ENCODE peak calls at places on chromosomes 4 and X, in five cellular contexts. One of them, this sample, is unnamed.

GRCh38 chr4:85544751-85545150 is 69.8 kb downstream of the ARHGAP24 start:
- DNase-seq in stimulated activated CD4-positive, alpha-beta T cell treated with anti-CD3 and anti-CD28 coated beads, Interleukin-2, amount 100 ng/mL, for 48 hours: no peak
- DNase-seq in HCT116: no peak
- DNase-seq in WTC11: no peak
- DNase-seq in midbrain: no peak
- DNase-seq in this sample: no peak

GRCh38 chr4:88097301-88097700 is 61.1 kb downstream of the ABCG2 start:
- DNase-seq in stimulated activated CD4-positive, alpha-beta T cell treated with anti-CD3 and anti-CD28 coated beads, Interleukin-2, amount 100 ng/mL, for 48 hours: no peak
- DNase-seq in HCT116: no peak
- DNase-seq in WTC11: no peak
- DNase-seq in midbrain: no peak
- DNase-seq in this sample: no peak

GRCh38 chrX:22365460-22365859 is 92.7 kb downstream of the CBLL2 start:
- DNase-seq in stimulated activated CD4-positive, alpha-beta T cell treated with anti-CD3 and anti-CD28 coated beads, Interleukin-2, amount 100 ng/mL, for 48 hours: no peak
- DNase-seq in HCT116: peak
- DNase-seq in WTC11: no peak
- DNase-seq in midbrain: no peak
- DNase-seq in this sample: no peak

GRCh38 chrX:38335382-38335781 is 8.1 kb upstream of the RPGR start:
- DNase-seq in stimulated activated CD4-positive, alpha-beta T cell treated with anti-CD3 and anti-CD28 coated beads, Interleukin-2, amount 100 ng/mL, for 48 hours: no peak
- DNase-seq in HCT116: no peak
- DNase-seq in WTC11: no peak
- DNase-seq in midbrain: peak
- DNase-seq in this sample: no peak

GRCh38 chrX:31314921-31315320 is 243.1 kb upstream of the FTHL17 start:
- DNase-seq in stimulated activated CD4-positive, alpha-beta T cell treated with anti-CD3 and anti-CD28 coated beads, Interleukin-2, amount 100 ng/mL, for 48 hours: no peak
- DNase-seq in HCT116: no peak
- DNase-seq in WTC11: no peak
- DNase-seq in midbrain: no peak
- DNase-seq in this sample: no peak

GRCh38 chrX:153831435-153832150 is 1.2 kb upstream of the PDZD4 start:
- DNase-seq in stimulated activated CD4-positive, alpha-beta T cell treated with anti-CD3 and anti-CD28 coated beads, Interleukin-2, amount 100 ng/mL, for 48 hours: no peak
- DNase-seq in HCT116: no peak
- DNase-seq in WTC11: no peak
- DNase-seq in midbrain: no peak
- DNase-seq in this sample: no peak

GRCh38 chrX:30183554-30183953 is 31.8 kb upstream of the MAGEB2 start:
- DNase-seq in stimulated activated CD4-positive, alpha-beta T cell treated with anti-CD3 and anti-CD28 coated beads, Interleukin-2, amount 100 ng/mL, for 48 hours: no peak
- DNase-seq in HCT116: no peak
- DNase-seq in WTC11: no peak
- DNase-seq in midbrain: no peak
- DNase-seq in this sample: no peak

GRCh38 chr4:836781-837301 is 10.9 kb upstream of the CPLX1 start:
- DNase-seq in stimulated activated CD4-positive, alpha-beta T cell treated with anti-CD3 and anti-CD28 coated beads, Interleukin-2, amount 100 ng/mL, for 48 hours: no peak
- DNase-seq in HCT116: no peak
- DNase-seq in WTC11: no peak
- DNase-seq in midbrain: no peak
- DNase-seq in this sample: no peak

GRCh38 chrX:133418588-133418987 is 3.3 kb upstream of the GPC4 start:
- DNase-seq in stimulated activated CD4-positive, alpha-beta T cell treated with anti-CD3 and anti-CD28 coated beads, Interleukin-2, amount 100 ng/mL, for 48 hours: no peak
- DNase-seq in HCT116: no peak
- DNase-seq in WTC11: no peak
- DNase-seq in midbrain: no peak
- DNase-seq in this sample: no peak

GRCh38 chr4:72977936-72978485 is 91.5 kb downstream of the COX18 start:
- DNase-seq in stimulated activated CD4-positive, alpha-beta T cell treated with anti-CD3 and anti-CD28 coated beads, Interleukin-2, amount 100 ng/mL, for 48 hours: no peak
- DNase-seq in HCT116: no peak
- DNase-seq in WTC11: no peak
- DNase-seq in midbrain: no peak
- DNase-seq in this sample: no peak

GRCh38 chrX:71606536-71607216 is 11.6 kb downstream of the CXCR3 start:
- DNase-seq in stimulated activated CD4-positive, alpha-beta T cell treated with anti-CD3 and anti-CD28 coated beads, Interleukin-2, amount 100 ng/mL, for 48 hours: no peak
- DNase-seq in HCT116: no peak
- DNase-seq in WTC11: no peak
- DNase-seq in midbrain: no peak
- DNase-seq in this sample: peak

GRCh38 chr4:159106636-159107035 is 3.8 kb downstream of the RAPGEF2 start:
- DNase-seq in stimulated activated CD4-positive, alpha-beta T cell treated with anti-CD3 and anti-CD28 coated beads, Interleukin-2, amount 100 ng/mL, for 48 hours: no peak
- DNase-seq in HCT116: no peak
- DNase-seq in WTC11: no peak
- DNase-seq in midbrain: no peak
- DNase-seq in this sample: no peak

GRCh38 chr4:140260227-140260626 is 106.2 kb upstream of the MAML3 start:
- DNase-seq in stimulated activated CD4-positive, alpha-beta T cell treated with anti-CD3 and anti-CD28 coated beads, Interleukin-2, amount 100 ng/mL, for 48 hours: no peak
- DNase-seq in HCT116: peak
- DNase-seq in WTC11: no peak
- DNase-seq in midbrain: no peak
- DNase-seq in this sample: no peak

GRCh38 chr4:149292422-149293055 is 523.1 kb downstream of the IQCM start:
- DNase-seq in stimulated activated CD4-positive, alpha-beta T cell treated with anti-CD3 and anti-CD28 coated beads, Interleukin-2, amount 100 ng/mL, for 48 hours: no peak
- DNase-seq in HCT116: no peak
- DNase-seq in WTC11: no peak
- DNase-seq in midbrain: no peak
- DNase-seq in this sample: no peak

GRCh38 chr4:119207051-119207450 is 5.5 kb upstream of the USP53 start:
- DNase-seq in stimulated activated CD4-positive, alpha-beta T cell treated with anti-CD3 and anti-CD28 coated beads, Interleukin-2, amount 100 ng/mL, for 48 hours: no peak
- DNase-seq in HCT116: no peak
- DNase-seq in WTC11: no peak
- DNase-seq in midbrain: no peak
- DNase-seq in this sample: no peak

GRCh38 chr4:41935652-41936021 is 408 bp downstream of the TMEM33 start:
- DNase-seq in stimulated activated CD4-positive, alpha-beta T cell treated with anti-CD3 and anti-CD28 coated beads, Interleukin-2, amount 100 ng/mL, for 48 hours: no peak
- DNase-seq in HCT116: peak
- DNase-seq in WTC11: no peak
- DNase-seq in midbrain: no peak
- DNase-seq in this sample: peak

GRCh38 chr4:77021614-77022089 is 54.1 kb downstream of the CCNI start:
- DNase-seq in stimulated activated CD4-positive, alpha-beta T cell treated with anti-CD3 and anti-CD28 coated beads, Interleukin-2, amount 100 ng/mL, for 48 hours: no peak
- DNase-seq in HCT116: no peak
- DNase-seq in WTC11: no peak
- DNase-seq in midbrain: no peak
- DNase-seq in this sample: no peak

GRCh38 chrX:11781734-11782370 is 23.8 kb downstream of the MSL3 start:
- DNase-seq in stimulated activated CD4-positive, alpha-beta T cell treated with anti-CD3 and anti-CD28 coated beads, Interleukin-2, amount 100 ng/mL, for 48 hours: no peak
- DNase-seq in HCT116: no peak
- DNase-seq in WTC11: peak
- DNase-seq in midbrain: no peak
- DNase-seq in this sample: no peak

GRCh38 chrX:55486736-55487135 is 2.9 kb downstream of the USP51 start:
- DNase-seq in stimulated activated CD4-positive, alpha-beta T cell treated with anti-CD3 and anti-CD28 coated beads, Interleukin-2, amount 100 ng/mL, for 48 hours: no peak
- DNase-seq in HCT116: no peak
- DNase-seq in WTC11: no peak
- DNase-seq in midbrain: peak
- DNase-seq in this sample: no peak

GRCh38 chr4:112379306-112379705 is 82.1 kb downstream of the ALPK1 start:
- DNase-seq in stimulated activated CD4-positive, alpha-beta T cell treated with anti-CD3 and anti-CD28 coated beads, Interleukin-2, amount 100 ng/mL, for 48 hours: no peak
- DNase-seq in HCT116: no peak
- DNase-seq in WTC11: peak
- DNase-seq in midbrain: no peak
- DNase-seq in this sample: no peak

GRCh38 chrX:147859666-147860065 is 52.1 kb upstream of the FMR1 start:
- DNase-seq in stimulated activated CD4-positive, alpha-beta T cell treated with anti-CD3 and anti-CD28 coated beads, Interleukin-2, amount 100 ng/mL, for 48 hours: no peak
- DNase-seq in HCT116: no peak
- DNase-seq in WTC11: no peak
- DNase-seq in midbrain: no peak
- DNase-seq in this sample: no peak

GRCh38 chrX:136736690-136737089 is 44.0 kb downstream of the ARHGEF6 start:
- DNase-seq in stimulated activated CD4-positive, alpha-beta T cell treated with anti-CD3 and anti-CD28 coated beads, Interleukin-2, amount 100 ng/mL, for 48 hours: no peak
- DNase-seq in HCT116: no peak
- DNase-seq in WTC11: no peak
- DNase-seq in midbrain: no peak
- DNase-seq in this sample: no peak

GRCh38 chrX:25344191-25344936 is 328.6 kb upstream of the ARX start:
- DNase-seq in stimulated activated CD4-positive, alpha-beta T cell treated with anti-CD3 and anti-CD28 coated beads, Interleukin-2, amount 100 ng/mL, for 48 hours: no peak
- DNase-seq in HCT116: no peak
- DNase-seq in WTC11: no peak
- DNase-seq in midbrain: no peak
- DNase-seq in this sample: no peak

GRCh38 chr4:41067369-41067768 is 147.0 kb downstream of the APBB2 start:
- DNase-seq in stimulated activated CD4-positive, alpha-beta T cell treated with anti-CD3 and anti-CD28 coated beads, Interleukin-2, amount 100 ng/mL, for 48 hours: no peak
- DNase-seq in HCT116: no peak
- DNase-seq in WTC11: no peak
- DNase-seq in midbrain: no peak
- DNase-seq in this sample: no peak

GRCh38 chr4:71595576-71596108 is 188.2 kb downstream of the GC start:
- DNase-seq in stimulated activated CD4-positive, alpha-beta T cell treated with anti-CD3 and anti-CD28 coated beads, Interleukin-2, amount 100 ng/mL, for 48 hours: no peak
- DNase-seq in HCT116: no peak
- DNase-seq in WTC11: no peak
- DNase-seq in midbrain: no peak
- DNase-seq in this sample: no peak

GRCh38 chrX:8364369-8365141 is 100.1 kb upstream of the VCX3B start:
- DNase-seq in stimulated activated CD4-positive, alpha-beta T cell treated with anti-CD3 and anti-CD28 coated beads, Interleukin-2, amount 100 ng/mL, for 48 hours: no peak
- DNase-seq in HCT116: no peak
- DNase-seq in WTC11: peak
- DNase-seq in midbrain: peak
- DNase-seq in this sample: no peak

GRCh38 chr4:74223801-74224200 is 65.9 kb downstream of the MTHFD2L start:
- DNase-seq in stimulated activated CD4-positive, alpha-beta T cell treated with anti-CD3 and anti-CD28 coated beads, Interleukin-2, amount 100 ng/mL, for 48 hours: no peak
- DNase-seq in HCT116: no peak
- DNase-seq in WTC11: no peak
- DNase-seq in midbrain: no peak
- DNase-seq in this sample: no peak

GRCh38 chrX:140664939-140665338 is 44.6 kb upstream of the LINC00632 start:
- DNase-seq in stimulated activated CD4-positive, alpha-beta T cell treated with anti-CD3 and anti-CD28 coated beads, Interleukin-2, amount 100 ng/mL, for 48 hours: no peak
- DNase-seq in HCT116: no peak
- DNase-seq in WTC11: no peak
- DNase-seq in midbrain: peak
- DNase-seq in this sample: no peak

GRCh38 chr4:1246111-1246881 is 2.6 kb downstream of the CTBP1 start:
- DNase-seq in stimulated activated CD4-positive, alpha-beta T cell treated with anti-CD3 and anti-CD28 coated beads, Interleukin-2, amount 100 ng/mL, for 48 hours: no peak
- DNase-seq in HCT116: no peak
- DNase-seq in WTC11: peak
- DNase-seq in midbrain: no peak
- DNase-seq in this sample: no peak

GRCh38 chrX:110381216-110381615 is 22.6 kb downstream of the RTL9 start:
- DNase-seq in stimulated activated CD4-positive, alpha-beta T cell treated with anti-CD3 and anti-CD28 coated beads, Interleukin-2, amount 100 ng/mL, for 48 hours: no peak
- DNase-seq in HCT116: no peak
- DNase-seq in WTC11: no peak
- DNase-seq in midbrain: no peak
- DNase-seq in this sample: no peak

GRCh38 chrX:1486749-1487361 is 34.1 kb upstream of the ASMTL start:
- DNase-seq in stimulated activated CD4-positive, alpha-beta T cell treated with anti-CD3 and anti-CD28 coated beads, Interleukin-2, amount 100 ng/mL, for 48 hours: no peak
- DNase-seq in HCT116: no peak
- DNase-seq in WTC11: no peak
- DNase-seq in midbrain: no peak
- DNase-seq in this sample: no peak

GRCh38 chrX:139890991-139891700 is 41.7 kb downstream of the ATP11C start:
- DNase-seq in stimulated activated CD4-positive, alpha-beta T cell treated with anti-CD3 and anti-CD28 coated beads, Interleukin-2, amount 100 ng/mL, for 48 hours: no peak
- DNase-seq in HCT116: no peak
- DNase-seq in WTC11: no peak
- DNase-seq in midbrain: no peak
- DNase-seq in this sample: no peak

GRCh38 chrX:54357414-54358377 is at the start of gene WNK3:
- DNase-seq in stimulated activated CD4-positive, alpha-beta T cell treated with anti-CD3 and anti-CD28 coated beads, Interleukin-2, amount 100 ng/mL, for 48 hours: peak
- DNase-seq in HCT116: no peak
- DNase-seq in WTC11: peak
- DNase-seq in midbrain: peak
- DNase-seq in this sample: peak